ENCODE peak calls at places on chromosomes 16 and 17, in nine cellular contexts. One of them, this sample, is unnamed.

GRCh38 chr16:27379919-27380318 is 22.1 kb upstream of the IL21R start:
- DNase-seq in upper lobe of right lung: no peak
- DNase-seq in brain microvascular endothelial cell: no peak
- DNase-seq in DND-41: no peak
- DNase-seq in GM23248: no peak
- DNase-seq in lung: no peak
- DNase-seq in MM.1S: no peak
- DNase-seq in neuronal stem cell: no peak
- DNase-seq in astrocyte: no peak
- DNase-seq in this sample: no peak

GRCh38 chr16:3769942-3770341 is 52.6 kb upstream of the TRAP1 start:
- DNase-seq in upper lobe of right lung: no peak
- DNase-seq in brain microvascular endothelial cell: no peak
- DNase-seq in DND-41: no peak
- DNase-seq in GM23248: no peak
- DNase-seq in lung: no peak
- DNase-seq in MM.1S: no peak
- DNase-seq in neuronal stem cell: no peak
- DNase-seq in astrocyte: no peak
- DNase-seq in this sample: no peak

GRCh38 chr17:35160354-35161201 is 13.0 kb downstream of the UNC45B start:
- DNase-seq in upper lobe of right lung: no peak
- DNase-seq in brain microvascular endothelial cell: no peak
- DNase-seq in DND-41: no peak
- DNase-seq in GM23248: no peak
- DNase-seq in lung: no peak
- DNase-seq in MM.1S: no peak
- DNase-seq in neuronal stem cell: no peak
- DNase-seq in astrocyte: no peak
- DNase-seq in this sample: no peak

GRCh38 chr16:3656491-3657468 is 2.3 kb downstream of the DNASE1 start:
- DNase-seq in upper lobe of right lung: peak
- DNase-seq in brain microvascular endothelial cell: no peak
- DNase-seq in DND-41: no peak
- DNase-seq in GM23248: peak
- DNase-seq in lung: no peak
- DNase-seq in MM.1S: no peak
- DNase-seq in neuronal stem cell: no peak
- DNase-seq in astrocyte: no peak
- DNase-seq in this sample: no peak

GRCh38 chr16:11142951-11143740 is 112.9 kb downstream of the SOCS1 start:
- DNase-seq in upper lobe of right lung: no peak
- DNase-seq in brain microvascular endothelial cell: no peak
- DNase-seq in DND-41: no peak
- DNase-seq in GM23248: no peak
- DNase-seq in lung: no peak
- DNase-seq in MM.1S: no peak
- DNase-seq in neuronal stem cell: no peak
- DNase-seq in astrocyte: no peak
- DNase-seq in this sample: no peak

GRCh38 chr16:64136314-64136713 is 985.5 kb downstream of the CDH11 start:
- DNase-seq in upper lobe of right lung: no peak
- DNase-seq in brain microvascular endothelial cell: no peak
- DNase-seq in DND-41: no peak
- DNase-seq in GM23248: no peak
- DNase-seq in lung: no peak
- DNase-seq in MM.1S: no peak
- DNase-seq in neuronal stem cell: no peak
- DNase-seq in astrocyte: no peak
- DNase-seq in this sample: no peak

GRCh38 chr17:70976447-70976846 is 807.1 kb downstream of the KCNJ2 start:
- DNase-seq in upper lobe of right lung: no peak
- DNase-seq in brain microvascular endothelial cell: no peak
- DNase-seq in DND-41: no peak
- DNase-seq in GM23248: no peak
- DNase-seq in lung: no peak
- DNase-seq in MM.1S: no peak
- DNase-seq in neuronal stem cell: no peak
- DNase-seq in astrocyte: no peak
- DNase-seq in this sample: no peak

GRCh38 chr16:49652441-49653175 is 203.3 kb downstream of the ZNF423 start:
- DNase-seq in upper lobe of right lung: no peak
- DNase-seq in brain microvascular endothelial cell: peak
- DNase-seq in DND-41: no peak
- DNase-seq in GM23248: peak
- DNase-seq in lung: no peak
- DNase-seq in MM.1S: no peak
- DNase-seq in neuronal stem cell: no peak
- DNase-seq in astrocyte: peak
- DNase-seq in this sample: no peak

GRCh38 chr17:68771867-68772515 is 170.8 kb upstream of the FAM20A start:
- DNase-seq in upper lobe of right lung: no peak
- DNase-seq in brain microvascular endothelial cell: peak
- DNase-seq in DND-41: peak
- DNase-seq in GM23248: peak
- DNase-seq in lung: no peak
- DNase-seq in MM.1S: peak
- DNase-seq in neuronal stem cell: peak
- DNase-seq in astrocyte: peak
- DNase-seq in this sample: no peak

GRCh38 chr17:16371742-16372141 is 9.1 kb upstream of the UBB start:
- DNase-seq in upper lobe of right lung: no peak
- DNase-seq in brain microvascular endothelial cell: peak
- DNase-seq in DND-41: no peak
- DNase-seq in GM23248: peak
- DNase-seq in lung: no peak
- DNase-seq in MM.1S: no peak
- DNase-seq in neuronal stem cell: no peak
- DNase-seq in astrocyte: peak
- DNase-seq in this sample: no peak

GRCh38 chr17:35467824-35468223 is 19.3 kb upstream of the SLFN13 start:
- DNase-seq in upper lobe of right lung: no peak
- DNase-seq in brain microvascular endothelial cell: no peak
- DNase-seq in DND-41: peak
- DNase-seq in GM23248: no peak
- DNase-seq in lung: no peak
- DNase-seq in MM.1S: no peak
- DNase-seq in neuronal stem cell: no peak
- DNase-seq in astrocyte: no peak
- DNase-seq in this sample: no peak

GRCh38 chr17:41544497-41544896 is 16.4 kb upstream of the KRT19 start:
- DNase-seq in upper lobe of right lung: no peak
- DNase-seq in brain microvascular endothelial cell: no peak
- DNase-seq in DND-41: no peak
- DNase-seq in GM23248: no peak
- DNase-seq in lung: no peak
- DNase-seq in MM.1S: no peak
- DNase-seq in neuronal stem cell: no peak
- DNase-seq in astrocyte: no peak
- DNase-seq in this sample: no peak

GRCh38 chr16:23245268-23245667 is 56.8 kb upstream of the SCNN1B start:
- DNase-seq in upper lobe of right lung: no peak
- DNase-seq in brain microvascular endothelial cell: no peak
- DNase-seq in DND-41: no peak
- DNase-seq in GM23248: no peak
- DNase-seq in lung: no peak
- DNase-seq in MM.1S: no peak
- DNase-seq in neuronal stem cell: no peak
- DNase-seq in astrocyte: no peak
- DNase-seq in this sample: no peak

GRCh38 chr17:28125530-28126382 is 83.3 kb downstream of the NLK start:
- DNase-seq in upper lobe of right lung: no peak
- DNase-seq in brain microvascular endothelial cell: no peak
- DNase-seq in DND-41: no peak
- DNase-seq in GM23248: no peak
- DNase-seq in lung: no peak
- DNase-seq in MM.1S: no peak
- DNase-seq in neuronal stem cell: no peak
- DNase-seq in astrocyte: no peak
- DNase-seq in this sample: no peak

GRCh38 chr16:66154801-66155200 is 211.7 kb upstream of the CDH5 start:
- DNase-seq in upper lobe of right lung: no peak
- DNase-seq in brain microvascular endothelial cell: peak
- DNase-seq in DND-41: no peak
- DNase-seq in GM23248: no peak
- DNase-seq in lung: no peak
- DNase-seq in MM.1S: no peak
- DNase-seq in neuronal stem cell: no peak
- DNase-seq in astrocyte: no peak
- DNase-seq in this sample: no peak

GRCh38 chr17:83064732-83065659 is 14.4 kb upstream of the METRNL start:
- DNase-seq in upper lobe of right lung: peak
- DNase-seq in brain microvascular endothelial cell: no peak
- DNase-seq in DND-41: no peak
- DNase-seq in GM23248: no peak
- DNase-seq in lung: peak
- DNase-seq in MM.1S: no peak
- DNase-seq in neuronal stem cell: no peak
- DNase-seq in astrocyte: no peak
- DNase-seq in this sample: no peak

GRCh38 chr17:42111265-42111636 is 1.3 kb downstream of the DHX58 start:
- DNase-seq in upper lobe of right lung: no peak
- DNase-seq in brain microvascular endothelial cell: no peak
- DNase-seq in DND-41: no peak
- DNase-seq in GM23248: no peak
- DNase-seq in lung: no peak
- DNase-seq in MM.1S: no peak
- DNase-seq in neuronal stem cell: no peak
- DNase-seq in astrocyte: no peak
- DNase-seq in this sample: no peak

GRCh38 chr16:61987474-61988012 is 48.7 kb downstream of the CDH8 start:
- DNase-seq in upper lobe of right lung: no peak
- DNase-seq in brain microvascular endothelial cell: no peak
- DNase-seq in DND-41: no peak
- DNase-seq in GM23248: no peak
- DNase-seq in lung: no peak
- DNase-seq in MM.1S: no peak
- DNase-seq in neuronal stem cell: no peak
- DNase-seq in astrocyte: no peak
- DNase-seq in this sample: no peak

DNA sequence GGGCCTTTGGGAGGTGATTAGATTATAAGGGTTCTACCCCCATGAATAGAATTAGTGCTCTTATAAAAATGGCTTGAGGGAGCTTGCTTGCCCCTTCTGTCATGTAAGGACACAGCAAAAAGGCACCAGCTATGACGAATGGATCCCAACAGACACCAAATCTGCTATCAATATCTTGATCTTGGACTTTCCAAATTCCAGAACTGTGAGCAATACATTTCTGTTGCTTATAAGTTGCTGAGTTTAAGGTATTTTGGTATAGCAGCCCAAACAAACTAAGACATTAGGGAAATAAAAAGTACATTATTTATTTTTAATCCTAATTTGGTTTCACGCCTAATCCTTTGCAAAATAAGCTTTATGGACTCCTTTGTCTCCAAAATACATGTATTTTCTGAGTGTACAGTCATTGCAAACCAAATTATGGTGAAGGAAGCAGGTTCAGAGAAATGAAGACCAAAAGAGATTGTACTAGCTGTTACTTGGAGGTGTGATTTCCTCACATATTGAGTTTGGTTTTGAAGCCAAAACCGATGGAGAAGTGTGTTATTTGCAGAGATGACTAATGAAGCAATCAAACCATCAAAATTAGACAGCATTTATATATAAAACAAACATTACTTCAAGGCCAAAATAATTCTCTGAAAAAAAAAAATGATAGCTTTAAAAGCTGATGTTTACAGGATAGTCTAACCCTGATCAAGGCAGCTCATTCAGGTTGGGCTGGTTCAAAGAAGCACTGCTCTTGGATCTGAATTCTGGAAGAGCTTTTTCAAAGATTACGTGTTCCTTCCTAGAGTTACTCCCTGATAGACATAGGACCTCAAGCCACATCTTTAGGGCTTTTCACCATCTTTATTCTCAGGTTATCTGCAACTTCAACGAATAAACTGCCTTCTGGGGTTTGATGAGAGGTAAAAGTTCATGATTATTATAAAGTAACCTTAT is 71.6 kb downstream of the MYO1D start:
- DNase-seq in upper lobe of right lung: no peak
- DNase-seq in brain microvascular endothelial cell: peak
- DNase-seq in DND-41: no peak
- DNase-seq in GM23248: peak
- DNase-seq in lung: no peak
- DNase-seq in MM.1S: no peak
- DNase-seq in neuronal stem cell: no peak
- DNase-seq in astrocyte: no peak
- DNase-seq in this sample: no peak
- H3K27ac ChIP-seq in upper lobe of right lung: no peak
- H3K27ac ChIP-seq in brain microvascular endothelial cell: no peak
- H3K27ac ChIP-seq in DND-41: no peak
- H3K27ac ChIP-seq in GM23248: peak
- H3K27ac ChIP-seq in lung: no peak
- H3K27ac ChIP-seq in MM.1S: no peak
- H3K27ac ChIP-seq in neuronal stem cell: no peak
- H3K27ac ChIP-seq in astrocyte: no peak
- H3K27ac ChIP-seq in this sample: peak

GRCh38 chr17:9192010-9192409 is 170.7 kb downstream of the NTN1 start:
- DNase-seq in upper lobe of right lung: no peak
- DNase-seq in brain microvascular endothelial cell: no peak
- DNase-seq in DND-41: no peak
- DNase-seq in GM23248: peak
- DNase-seq in lung: no peak
- DNase-seq in MM.1S: no peak
- DNase-seq in neuronal stem cell: no peak
- DNase-seq in astrocyte: peak
- DNase-seq in this sample: no peak
- H3K27ac ChIP-seq in upper lobe of right lung: no peak
- H3K27ac ChIP-seq in brain microvascular endothelial cell: no peak
- H3K27ac ChIP-seq in DND-41: no peak
- H3K27ac ChIP-seq in GM23248: no peak
- H3K27ac ChIP-seq in lung: no peak
- H3K27ac ChIP-seq in MM.1S: no peak
- H3K27ac ChIP-seq in neuronal stem cell: no peak
- H3K27ac ChIP-seq in astrocyte: no peak
- H3K27ac ChIP-seq in this sample: no peak

GRCh38 chr17:73318861-73319260 is 7.1 kb upstream of the CDC42EP4 start:
- DNase-seq in upper lobe of right lung: no peak
- DNase-seq in brain microvascular endothelial cell: no peak
- DNase-seq in DND-41: no peak
- DNase-seq in GM23248: no peak
- DNase-seq in lung: no peak
- DNase-seq in MM.1S: no peak
- DNase-seq in neuronal stem cell: no peak
- DNase-seq in astrocyte: no peak
- DNase-seq in this sample: no peak
- H3K27ac ChIP-seq in upper lobe of right lung: no peak
- H3K27ac ChIP-seq in brain microvascular endothelial cell: no peak
- H3K27ac ChIP-seq in DND-41: no peak
- H3K27ac ChIP-seq in GM23248: no peak
- H3K27ac ChIP-seq in lung: no peak
- H3K27ac ChIP-seq in MM.1S: no peak
- H3K27ac ChIP-seq in neuronal stem cell: no peak
- H3K27ac ChIP-seq in astrocyte: no peak
- H3K27ac ChIP-seq in this sample: no peak

GRCh38 chr17:79667746-79668145 is 56.9 kb upstream of the RBFOX3 start:
- DNase-seq in upper lobe of right lung: peak
- DNase-seq in brain microvascular endothelial cell: no peak
- DNase-seq in DND-41: no peak
- DNase-seq in GM23248: no peak
- DNase-seq in lung: no peak
- DNase-seq in MM.1S: no peak
- DNase-seq in neuronal stem cell: no peak
- DNase-seq in astrocyte: no peak
- DNase-seq in this sample: no peak
- H3K27ac ChIP-seq in upper lobe of right lung: no peak
- H3K27ac ChIP-seq in brain microvascular endothelial cell: no peak
- H3K27ac ChIP-seq in DND-41: no peak
- H3K27ac ChIP-seq in GM23248: no peak
- H3K27ac ChIP-seq in lung: no peak
- H3K27ac ChIP-seq in MM.1S: no peak
- H3K27ac ChIP-seq in neuronal stem cell: no peak
- H3K27ac ChIP-seq in astrocyte: no peak
- H3K27ac ChIP-seq in this sample: no peak

This sample was measured in epithelial cell of prostate.